ENCODE peak calls at places on chromosomes 2 and 18, in six cellular contexts. W, X, N, U, D and I are unnamed samples.

GRCh38 chr2:26123426-26123825 is 49.5 kb upstream of the GAREM2 start:
- DNase-seq in W (no peak), X (no peak), N (no peak), U (no peak), D (no peak), I (no peak)

GRCh38 chr18:49731421-49731841 is 81.9 kb downstream of the ACAA2 start:
- DNase-seq in W (no peak), X (no peak), N (no peak), U (no peak), D (no peak), I (no peak)

GRCh38 chr2:178306351-178307073 is 112.2 kb downstream of the OSBPL6 start:
- DNase-seq in W (no peak), X (peak; percentile 65), N (peak; percentile 57), U (peak; percentile 69), D (peak; percentile 68), I (peak; percentile 60)

GRCh38 chr2:118988706-118989105 is 46.7 kb downstream of the MARCO start:
- DNase-seq in W (no peak), X (no peak), N (peak; percentile 3), U (no peak), D (no peak), I (no peak)

GRCh38 chr2:100747996-100748615 is 71.8 kb upstream of the NPAS2 start:
- DNase-seq in W (no peak), X (no peak), N (no peak), U (no peak), D (no peak), I (no peak)

GRCh38 chr2:164150601-164151000 is 414.8 kb upstream of the FIGN start:
- DNase-seq in W (no peak), X (no peak), N (no peak), U (no peak), D (no peak), I (no peak)

GRCh38 chr18:9101730-9102390 is 639 bp upstream of the NDUFV2 start:
- DNase-seq in W (no peak), X (peak; percentile 80), N (peak; percentile 29), U (peak; percentile 64), D (no peak), I (no peak)

GRCh38 chr2:72103690-72104089 is 44.0 kb downstream of the CYP26B1 start:
- DNase-seq in W (no peak), X (no peak), N (peak; percentile 1), U (no peak), D (no peak), I (no peak)

GRCh38 chr2:175844169-175844568 is 157.9 kb downstream of the LNPK start:
- DNase-seq in W (peak; percentile 27), X (no peak), N (no peak), U (no peak), D (no peak), I (no peak)

GRCh38 chr18:58213931-58214431 is 170.0 kb downstream of the NEDD4L start:
- DNase-seq in W (no peak), X (no peak), N (no peak), U (no peak), D (no peak), I (no peak)

GRCh38 chr2:146847846-146848245 is 997.0 kb upstream of the ACVR2A start:
- DNase-seq in W (no peak), X (no peak), N (no peak), U (no peak), D (no peak), I (no peak)

GRCh38 chr18:34972765-34973414 is 68.3 kb upstream of the MAPRE2 start:
- DNase-seq in W (no peak), X (no peak), N (no peak), U (no peak), D (no peak), I (no peak)

GRCh38 chr2:230956827-230957755 is 32.0 kb upstream of the GPR55 start:
- DNase-seq in W (peak; percentile 6), X (peak; percentile 12), N (peak; percentile 78), U (peak; percentile 73), D (peak; percentile 73), I (peak; percentile 72)

GRCh38 chr18:48676756-48677368 is 138.0 kb downstream of the CTIF start:
- DNase-seq in W (no peak), X (peak; percentile 47), N (peak; percentile 66), U (peak; percentile 91), D (peak; percentile 92), I (peak; percentile 92)

GRCh38 chr2:231611273-231612198 is 18.9 kb downstream of the TEX44 start:
- DNase-seq in W (no peak), X (peak; percentile 55), N (peak; percentile 59), U (peak; percentile 80), D (peak; percentile 66), I (no peak)

GRCh38 chr2:234191819-234192407 is 141.4 kb downstream of the SPP2 start:
- DNase-seq in W (no peak), X (no peak), N (no peak), U (no peak), D (peak; percentile 10), I (no peak)

GRCh38 chr2:75403991-75404428 is 156.7 kb downstream of the EVA1A start:
- DNase-seq in W (peak; percentile 48), X (peak; percentile 57), N (no peak), U (peak; percentile 53), D (peak; percentile 62), I (peak; percentile 15)

GRCh38 chr2:43480874-43481273 is 115.0 kb downstream of the THADA start:
- DNase-seq in W (peak; percentile 55), X (no peak), N (no peak), U (no peak), D (no peak), I (no peak)

GRCh38 chr2:196291873-196292800 is 120.8 kb upstream of the STK17B start:
- DNase-seq in W (peak; percentile 78), X (no peak), N (no peak), U (no peak), D (no peak), I (no peak)

GRCh38 chr2:43513796-43514195 is 82.0 kb downstream of the THADA start:
- DNase-seq in W (no peak), X (no peak), N (no peak), U (no peak), D (no peak), I (no peak)

GRCh38 chr2:176112375-176113302 is 3.9 kb upstream of the HOXD10 start:
- DNase-seq in W (no peak), X (no peak), N (no peak), U (no peak), D (no peak), I (no peak)

GRCh38 chr2:104845552-104845931 is 8.4 kb upstream of the POU3F3 start:
- DNase-seq in W (no peak), X (no peak), N (no peak), U (no peak), D (peak; percentile 63), I (no peak)

GRCh38 chr2:58039170-58039611 is 7.4 kb upstream of the VRK2 start:
- DNase-seq in W (peak; percentile 43), X (peak; percentile 82), N (no peak), U (no peak), D (no peak), I (no peak)

GRCh38 chr18:57759650-57760049 is 43.5 kb downstream of the ATP8B1 start:
- DNase-seq in W (no peak), X (no peak), N (no peak), U (no peak), D (no peak), I (no peak)

GRCh38 chr18:9021458-9021857 is 81.0 kb upstream of the NDUFV2 start:
- DNase-seq in W (no peak), X (no peak), N (no peak), U (no peak), D (no peak), I (no peak)

GRCh38 chr2:43073373-43073772 is 153.0 kb downstream of the ZFP36L2 start:
- DNase-seq in W (no peak), X (no peak), N (no peak), U (peak; percentile 62), D (no peak), I (no peak)

DNA sequence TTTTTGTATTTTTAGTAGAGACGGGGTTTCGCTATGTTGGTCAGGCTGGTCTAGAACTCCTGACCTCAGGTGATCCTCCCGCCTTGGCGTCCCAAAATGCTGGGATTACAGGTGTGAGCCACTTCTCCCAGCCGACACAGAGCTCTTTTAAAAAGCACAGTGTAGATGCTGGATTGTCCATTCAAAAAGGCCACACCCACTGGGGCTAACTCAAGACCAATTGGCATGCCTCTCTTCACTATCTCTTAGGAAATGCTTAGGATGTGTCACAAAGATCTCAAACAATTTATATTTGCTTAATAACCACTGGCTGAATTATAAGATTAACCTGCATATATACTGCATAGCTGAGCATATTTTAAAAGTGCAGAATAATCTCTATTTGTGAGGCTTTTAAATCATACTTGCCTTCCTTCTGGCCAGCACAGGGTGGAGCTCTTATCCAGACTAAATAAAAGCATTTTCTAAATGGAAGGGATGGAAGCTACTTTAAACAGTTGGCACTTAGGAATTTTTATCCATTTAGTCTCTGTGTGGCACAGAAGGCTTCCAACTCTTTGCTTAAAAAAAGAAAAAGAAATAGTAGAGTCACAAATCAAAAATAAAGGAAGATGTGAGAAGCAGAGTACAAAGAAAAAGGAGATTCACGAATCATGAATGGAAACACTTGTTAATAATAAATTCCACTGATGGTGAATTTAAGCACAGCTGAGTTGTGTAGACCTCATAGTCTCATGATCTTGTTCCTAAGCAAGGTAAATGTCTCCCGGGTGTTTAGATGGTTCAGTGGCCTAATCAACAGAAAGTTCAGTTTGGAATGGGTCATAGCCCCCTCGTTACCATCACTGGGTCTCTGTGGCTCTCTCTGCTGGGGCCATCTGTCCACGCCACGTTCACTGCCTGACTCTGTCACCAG is 22.4 kb downstream of the CRYGD start:
- DNase-seq in W (peak; percentile 16), X (peak; percentile 22), N (no peak), U (peak; percentile 56), D (peak; percentile 38), I (no peak)
- TF ChIP-seq CTCF in W (peak; percentile 48), X (no peak), N (no peak), U (peak; percentile 80), D (peak; percentile 63), I (peak; percentile 13)

GRCh38 chr2:127069003-127069402 is 38.0 kb downstream of the BIN1 start:
- DNase-seq in W (no peak), X (no peak), N (no peak), U (no peak), D (no peak), I (no peak)
- TF ChIP-seq CTCF in W (no peak), X (no peak), N (no peak), U (no peak), D (no peak), I (no peak)

GRCh38 chr18:66872277-66872676 is 268.4 kb upstream of the CDH19 start:
- DNase-seq in W (peak; percentile 18), X (peak; percentile 51), N (no peak), U (peak; percentile 11), D (no peak), I (no peak)
- TF ChIP-seq CTCF in W (peak; percentile 32), X (peak; percentile 15), N (no peak), U (peak; percentile 38), D (no peak), I (no peak)

DNA sequence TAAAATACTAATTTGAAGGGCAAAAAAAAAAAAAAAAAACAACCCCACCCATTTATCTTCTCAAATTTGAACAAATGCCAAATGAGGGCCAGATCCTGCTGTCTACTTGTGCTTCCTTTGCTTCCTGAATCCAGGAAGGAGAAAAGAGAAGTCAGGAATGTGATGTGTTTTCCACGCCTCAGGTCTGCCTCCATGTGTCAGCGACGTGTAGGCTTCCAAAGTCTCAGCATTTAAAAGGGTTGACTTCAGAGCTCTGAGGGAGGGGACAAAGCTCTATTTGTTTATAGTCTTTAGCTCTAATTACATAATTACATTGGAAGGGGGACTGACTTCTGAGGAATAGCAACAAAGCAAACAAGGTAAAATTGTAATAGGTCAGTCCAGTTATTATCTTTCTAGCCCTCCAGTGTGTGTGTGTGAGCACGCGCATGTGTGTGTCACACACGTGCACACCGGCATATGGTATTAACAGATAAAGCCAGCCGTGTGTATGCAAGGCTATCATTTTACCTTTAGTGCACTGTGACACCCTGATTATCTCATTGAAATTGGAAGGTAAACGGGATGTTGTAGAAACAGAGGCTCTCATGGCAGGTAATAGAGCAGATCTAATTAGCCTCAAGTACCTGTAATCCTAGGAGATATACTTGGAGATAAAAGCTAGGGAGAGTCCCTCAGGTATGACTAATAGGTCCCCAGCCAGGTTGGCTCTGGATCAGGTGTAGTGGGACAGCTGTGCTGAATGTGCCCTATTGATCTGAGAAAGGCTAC is 911.4 kb upstream of the ZEB2 start:
- DNase-seq in W (no peak), X (no peak), N (no peak), U (peak; percentile 56), D (peak; percentile 63), I (no peak)
- TF ChIP-seq CTCF in W (no peak), X (no peak), N (no peak), U (peak; percentile 42), D (peak; percentile 54), I (no peak)